ENCODE peak calls at places on chromosomes 2 and 18, in five cellular contexts. One of them, this sample, is unnamed.

GRCh38 chr2:105789745-105790466 is 45.2 kb downstream of the NCK2 start:
- DNase-seq in NCI-H2081: no peak
- DNase-seq in suprapubic skin: no peak
- DNase-seq in foreskin fibroblast: peak
- DNase-seq in caudate nucleus: peak
- DNase-seq in this sample: peak

GRCh38 chr2:112765251-112765650 is 842 bp upstream of the CKAP2L start:
- DNase-seq in NCI-H2081: no peak
- DNase-seq in suprapubic skin: no peak
- DNase-seq in foreskin fibroblast: no peak
- DNase-seq in caudate nucleus: no peak
- DNase-seq in this sample: no peak

GRCh38 chr2:221549143-221549542 is 23.0 kb downstream of the EPHA4 start:
- DNase-seq in NCI-H2081: no peak
- DNase-seq in suprapubic skin: no peak
- DNase-seq in foreskin fibroblast: no peak
- DNase-seq in caudate nucleus: no peak
- DNase-seq in this sample: no peak

GRCh38 chr2:190947711-190948251 is 66.2 kb downstream of the STAT1 start:
- DNase-seq in NCI-H2081: no peak
- DNase-seq in suprapubic skin: no peak
- DNase-seq in foreskin fibroblast: peak
- DNase-seq in caudate nucleus: no peak
- DNase-seq in this sample: no peak

GRCh38 chr2:1742680-1743395 is 1.5 kb downstream of the PXDN start:
- DNase-seq in NCI-H2081: peak
- DNase-seq in suprapubic skin: peak
- DNase-seq in foreskin fibroblast: peak
- DNase-seq in caudate nucleus: peak
- DNase-seq in this sample: no peak

GRCh38 chr18:26477828-26478466 is 70.4 kb downstream of the KCTD1 start:
- DNase-seq in NCI-H2081: no peak
- DNase-seq in suprapubic skin: no peak
- DNase-seq in foreskin fibroblast: no peak
- DNase-seq in caudate nucleus: no peak
- DNase-seq in this sample: no peak

GRCh38 chr18:11976882-11977281 is 4.4 kb upstream of the IMPA2 start:
- DNase-seq in NCI-H2081: no peak
- DNase-seq in suprapubic skin: peak
- DNase-seq in foreskin fibroblast: peak
- DNase-seq in caudate nucleus: no peak
- DNase-seq in this sample: no peak

GRCh38 chr2:202149155-202149762 is 76.2 kb downstream of the KIAA2012 start:
- DNase-seq in NCI-H2081: no peak
- DNase-seq in suprapubic skin: peak
- DNase-seq in foreskin fibroblast: peak
- DNase-seq in caudate nucleus: peak
- DNase-seq in this sample: no peak

GRCh38 chr2:217816396-217816869 is 186.4 kb downstream of the TNS1 start:
- DNase-seq in NCI-H2081: no peak
- DNase-seq in suprapubic skin: no peak
- DNase-seq in foreskin fibroblast: no peak
- DNase-seq in caudate nucleus: no peak
- DNase-seq in this sample: no peak